ENCODE peak calls at places on chromosomes 13 and 19, in six cellular contexts. U is tibial nerve, Q is esophagus muscularis mucosa, V is right lobe of liver, A is H1, Y is heart left ventricle. F is an unnamed sample.

GRCh38 chr19:6233827-6234511 is 45.8 kb downstream of the MLLT1 start:
- DNase-seq in U (no peak), Q (no peak), V (peak), A (no peak), Y (peak), F (peak)

GRCh38 chr19:18020212-18021067 is 12.5 kb downstream of the ARRDC2 start:
- DNase-seq in U (peak), Q (peak), V (peak), A (no peak), Y (peak), F (peak)

GRCh38 chr19:32308436-32309077 is 36.9 kb upstream of the ZNF507 start:
- DNase-seq in U (no peak), Q (peak), V (no peak), A (no peak), Y (no peak), F (no peak)

GRCh38 chr13:48066310-48066989 is 28.5 kb downstream of the MED4 start:
- DNase-seq in U (no peak), Q (no peak), V (no peak), A (no peak), Y (no peak), F (no peak)

GRCh38 chr13:30376426-30377311 is 45.6 kb upstream of the UBE2L5 start:
- DNase-seq in U (no peak), Q (no peak), V (no peak), A (no peak), Y (no peak), F (no peak)

GRCh38 chr13:29595380-29596063 is at the start of gene SLC7A1:
- DNase-seq in U (peak), Q (peak), V (peak), A (peak), Y (peak), F (peak)

GRCh38 chr19:38227272-38228004 is 3.4 kb upstream of the DPF1 start:
- DNase-seq in U (no peak), Q (no peak), V (no peak), A (no peak), Y (no peak), F (no peak)

GRCh38 chr13:112332727-112333126 is 43.4 kb upstream of the SPACA7 start:
- DNase-seq in U (no peak), Q (no peak), V (no peak), A (no peak), Y (no peak), F (no peak)

GRCh38 chr13:24854311-24854710 is 90.3 kb downstream of the RNF17 start:
- DNase-seq in U (no peak), Q (no peak), V (no peak), A (no peak), Y (no peak), F (no peak)

GRCh38 chr19:40811478-40812341 is 12.7 kb downstream of the EGLN2 start:
- DNase-seq in U (no peak), Q (no peak), V (no peak), A (no peak), Y (no peak), F (peak)

GRCh38 chr13:95020298-95020987 is 280.8 kb downstream of the ABCC4 start:
- DNase-seq in U (no peak), Q (no peak), V (no peak), A (no peak), Y (no peak), F (no peak)

GRCh38 chr19:12485571-12485970 is 955 bp upstream of the ZNF709 start:
- DNase-seq in U (no peak), Q (no peak), V (no peak), A (no peak), Y (no peak), F (no peak)

GRCh38 chr19:54707932-54708331 is 16.3 kb upstream of the KIR3DL3 start:
- DNase-seq in U (no peak), Q (no peak), V (no peak), A (no peak), Y (no peak), F (no peak)

GRCh38 chr19:19068659-19069509 is 5.1 kb downstream of the SLC25A42 start:
- DNase-seq in U (no peak), Q (no peak), V (no peak), A (no peak), Y (no peak), F (no peak)

GRCh38 chr13:47598340-47598911 is 402.6 kb downstream of the SUCLA2 start:
- DNase-seq in U (no peak), Q (no peak), V (no peak), A (no peak), Y (no peak), F (no peak)

GRCh38 chr13:109204657-109205056 is 575.2 kb downstream of the MYO16 start:
- DNase-seq in U (no peak), Q (no peak), V (no peak), A (no peak), Y (no peak), F (no peak)

GRCh38 chr13:35979378-35979911 is 151.7 kb downstream of the DCLK1 start:
- DNase-seq in U (peak), Q (peak), V (peak), A (no peak), Y (no peak), F (peak)

GRCh38 chr13:45119469-45119989 is 781 bp upstream of the GTF2F2 start:
- DNase-seq in U (peak), Q (no peak), V (no peak), A (no peak), Y (no peak), F (no peak)

GRCh38 chr13:35978607-35979316 is 152.4 kb downstream of the DCLK1 start:
- DNase-seq in U (peak), Q (no peak), V (no peak), A (no peak), Y (no peak), F (peak)

GRCh38 chr13:26867451-26868067 is 107.0 kb upstream of the GPR12 start:
- DNase-seq in U (no peak), Q (no peak), V (no peak), A (no peak), Y (no peak), F (no peak)

GRCh38 chr19:782195-783043 is 14.8 kb upstream of the PTBP1 start:
- DNase-seq in U (no peak), Q (no peak), V (no peak), A (peak), Y (peak), F (no peak)

GRCh38 chr13:84430015-84430414 is 547.7 kb upstream of the SLITRK1 start:
- DNase-seq in U (no peak), Q (no peak), V (no peak), A (no peak), Y (no peak), F (no peak)

GRCh38 chr13:51519839-51520238 is 64.4 kb upstream of the WDFY2 start:
- DNase-seq in U (no peak), Q (no peak), V (no peak), A (no peak), Y (no peak), F (no peak)

GRCh38 chr19:57558525-57558924 is 1.1 kb downstream of the ZNF550 start:
- DNase-seq in U (no peak), Q (no peak), V (no peak), A (no peak), Y (no peak), F (no peak)

GRCh38 chr19:34096020-34096915 is 76.0 kb upstream of the LSM14A start:
- DNase-seq in U (no peak), Q (no peak), V (no peak), A (no peak), Y (no peak), F (no peak)

GRCh38 chr13:59890064-59890463 is 273.7 kb downstream of the DIAPH3 start:
- DNase-seq in U (no peak), Q (no peak), V (no peak), A (no peak), Y (no peak), F (no peak)

GRCh38 chr13:98509271-98510155 is 67.4 kb downstream of the STK24 start:
- DNase-seq in U (peak), Q (no peak), V (no peak), A (no peak), Y (no peak), F (peak)

GRCh38 chr19:7366701-7367420 is 18.1 kb downstream of the ARHGEF18 start:
- DNase-seq in U (no peak), Q (no peak), V (no peak), A (no peak), Y (no peak), F (no peak)

GRCh38 chr19:6848986-6849385 is 38.4 kb upstream of the ADGRE1 start:
- DNase-seq in U (no peak), Q (no peak), V (no peak), A (no peak), Y (no peak), F (no peak)

GRCh38 chr13:112134150-112135075 is 67.5 kb downstream of the SOX1 start:
- DNase-seq in U (no peak), Q (no peak), V (no peak), A (no peak), Y (no peak), F (no peak)

GRCh38 chr19:56312337-56312736 is 2.3 kb downstream of the ZSCAN5A start:
- DNase-seq in U (no peak), Q (no peak), V (no peak), A (no peak), Y (no peak), F (no peak)

GRCh38 chr19:56312787-56313343 is 1.8 kb downstream of the ZSCAN5A start:
- DNase-seq in U (no peak), Q (no peak), V (no peak), A (no peak), Y (no peak), F (no peak)

GRCh38 chr19:56314584-56315075 is at the start of gene ZSCAN5A:
- DNase-seq in U (peak), Q (peak), V (peak), A (peak), Y (peak), F (peak)

GRCh38 chr19:56315076-56315828 is 613 bp upstream of the ZSCAN5A start:
- DNase-seq in U (peak), Q (peak), V (peak), A (peak), Y (peak), F (peak)

GRCh38 chr19:56314018-56314583 is 538 bp downstream of the ZSCAN5A start:
- DNase-seq in U (peak), Q (no peak), V (no peak), A (peak), Y (no peak), F (no peak)
- TF ChIP-seq POLR2A in U (peak), Q (no peak), V (peak), A (no peak), Y (no peak), F (no peak)

DNA sequence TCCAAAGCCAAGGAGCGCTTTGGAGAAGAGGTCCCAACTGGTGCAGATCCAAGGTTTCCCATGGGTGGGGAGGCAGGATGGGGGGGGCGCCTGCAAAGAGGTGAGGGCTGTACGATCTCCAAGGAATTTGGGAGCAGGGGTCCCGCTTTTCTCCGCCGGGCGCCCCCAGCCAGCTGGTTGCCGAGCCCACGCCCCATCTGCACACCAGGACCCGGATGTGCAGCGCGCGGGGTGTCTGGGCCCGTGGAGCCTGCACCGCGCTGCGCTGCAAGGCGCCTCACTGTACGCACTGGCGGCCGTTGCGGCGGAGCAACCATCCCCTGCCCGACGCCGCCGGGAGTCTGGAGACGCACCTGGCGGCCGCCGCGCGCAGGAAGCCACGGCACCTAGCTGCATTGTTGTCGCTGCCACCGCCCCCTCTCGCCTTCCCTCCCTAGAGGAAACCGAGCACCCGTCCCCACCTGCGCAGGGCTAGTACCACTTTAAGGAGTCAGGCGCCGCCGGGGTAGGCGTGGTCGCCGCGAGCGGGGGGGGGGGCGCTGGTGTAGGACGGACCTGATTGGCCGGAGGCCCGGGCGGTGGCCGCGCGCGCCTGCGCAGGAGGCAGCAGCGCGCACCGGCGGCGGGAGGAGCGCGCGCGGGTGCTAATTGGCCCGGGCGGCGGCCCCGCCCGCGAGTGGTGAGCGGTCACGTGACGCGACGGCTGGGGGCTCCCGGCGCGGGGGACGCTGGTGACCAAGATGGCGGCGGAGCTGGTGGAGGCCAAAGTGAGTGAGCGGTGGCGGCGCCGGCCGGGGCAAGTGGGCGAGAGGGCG is at the start of gene PIAS4:
- DNase-seq in U (peak), Q (peak), V (peak), A (peak), Y (peak), F (peak)
- TF ChIP-seq POLR2A in U (peak), Q (no peak), V (peak), A (no peak), Y (peak), F (peak)

GRCh38 chr13:76878043-76878442 is 8.2 kb downstream of the KCTD12 start:
- DNase-seq in U (no peak), Q (no peak), V (no peak), A (no peak), Y (no peak), F (no peak)

GRCh38 chr13:76875256-76875655 is 10.9 kb downstream of the KCTD12 start:
- DNase-seq in U (no peak), Q (no peak), V (no peak), A (no peak), Y (no peak), F (no peak)

GRCh38 chr13:76882431-76882830 is 3.8 kb downstream of the KCTD12 start:
- DNase-seq in U (no peak), Q (no peak), V (no peak), A (no peak), Y (no peak), F (no peak)

GRCh38 chr13:76879876-76880270 is 6.3 kb downstream of the KCTD12 start:
- DNase-seq in U (no peak), Q (no peak), V (no peak), A (no peak), Y (no peak), F (no peak)

GRCh38 chr13:76879211-76879875 is 6.9 kb downstream of the KCTD12 start:
- DNase-seq in U (peak), Q (no peak), V (peak), A (no peak), Y (peak), F (peak)
- TF ChIP-seq POLR2A in U (no peak), Q (no peak), V (no peak), A (no peak), Y (peak), F (no peak)

GRCh38 chr19:47153266-47153665 is 22.6 kb downstream of the SAE1 start:
- DNase-seq in U (no peak), Q (no peak), V (no peak), A (no peak), Y (no peak), F (no peak)
- TF ChIP-seq POLR2A in U (no peak), Q (no peak), V (no peak), A (no peak), Y (no peak), F (no peak)

DNA sequence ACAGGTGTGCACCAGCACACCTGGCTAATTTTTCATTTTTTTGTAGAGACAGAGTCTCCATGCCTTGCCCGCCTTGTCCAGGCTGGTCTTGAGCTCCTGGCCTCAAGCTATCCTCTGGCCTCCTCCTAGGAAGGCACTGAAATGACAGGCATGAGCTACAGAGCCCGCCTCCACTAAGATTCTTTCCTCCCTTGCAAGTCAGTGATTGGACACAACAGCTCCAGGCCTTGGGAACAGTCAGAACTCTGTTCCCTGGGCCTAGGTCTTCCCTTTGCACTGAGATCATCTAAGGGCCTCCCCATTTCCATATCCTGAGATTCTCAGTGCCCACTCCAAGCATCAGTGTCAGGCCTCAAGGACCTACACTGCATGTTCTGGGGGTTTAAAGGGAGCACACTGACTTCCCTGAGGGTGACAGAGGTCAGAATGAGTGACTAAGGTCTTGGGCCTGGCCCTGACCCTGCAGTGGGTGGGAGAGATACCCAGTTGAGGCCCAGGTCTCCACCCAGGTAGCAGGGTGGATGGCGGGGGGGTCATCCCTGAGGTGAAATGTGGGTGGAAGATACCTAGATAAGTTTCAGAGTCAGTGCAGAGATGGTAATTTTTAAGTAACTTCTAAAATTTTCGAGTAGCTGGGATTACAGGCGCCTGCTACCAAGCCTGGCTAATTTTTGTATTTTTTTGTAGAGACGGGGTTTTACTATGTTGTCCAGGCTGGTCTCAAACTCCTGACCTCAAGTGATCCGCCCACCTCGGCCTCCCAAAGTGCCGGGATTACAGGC is 17.3 kb upstream of the ERCC1 start:
- DNase-seq in U (no peak), Q (no peak), V (no peak), A (no peak), Y (no peak), F (no peak)
- TF ChIP-seq POLR2A in U (no peak), Q (no peak), V (no peak), A (no peak), Y (no peak), F (no peak)

GRCh38 chr19:49672131-49672919 is 4.7 kb upstream of the PRMT1 start:
- DNase-seq in U (peak), Q (no peak), V (peak), A (peak), Y (peak), F (peak)
- TF ChIP-seq POLR2A in U (no peak), Q (no peak), V (no peak), A (no peak), Y (no peak), F (no peak)

DNA sequence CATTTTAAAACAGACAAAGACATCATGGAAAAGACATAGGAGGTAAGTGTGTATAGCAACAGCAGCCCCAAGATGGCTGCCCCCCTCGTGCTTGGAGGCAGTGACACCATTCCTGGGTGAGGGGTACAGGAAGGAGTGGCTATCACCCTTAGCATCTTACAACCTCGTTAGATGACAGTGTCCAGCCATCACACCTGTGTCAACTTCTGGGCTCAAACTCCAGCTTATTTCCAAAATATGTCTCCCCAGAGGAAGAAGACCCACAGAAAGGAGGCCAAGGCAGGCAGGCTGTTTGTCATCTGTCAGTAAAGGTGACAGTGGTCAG is 27.5 kb downstream of the EPS15L1 start:
- DNase-seq in U (no peak), Q (no peak), V (no peak), A (no peak), Y (no peak), F (no peak)
- TF ChIP-seq POLR2A in U (no peak), Q (no peak), V (no peak), A (no peak), Y (no peak), F (no peak)

F was measured in uterus.